ENCODE peak calls at places on chromosome 3, in five cellular contexts. E is ELR; Q is stimulated activated CD4-positive, alpha-beta T cell treated with anti-CD3 and anti-CD28 coated beads, Interleukin-12 subunit alpha, Interleukin-12 subunit beta, amount 100 ng/mL, for 4 hours; Y is Caki2; C is amniotic stem cell. M is an unnamed sample.

GRCh38 chr3:122628567-122628966 is 51.1 kb downstream of the PARP15 start:
- DNase-seq in E (peak; percentile 58), Q (no peak), Y (no peak), C (no peak), M (peak; percentile 22)

GRCh38 chr3:119147494-119147893 is 1.5 kb downstream of the TEX55 start:
- DNase-seq in E (no peak), Q (no peak), Y (no peak), C (no peak), M (no peak)

GRCh38 chr3:48845170-48845569 is 2.5 kb downstream of the PRKAR2A start:
- DNase-seq in E (peak; percentile 9), Q (no peak), Y (peak; percentile 31), C (no peak), M (peak; percentile 22)

GRCh38 chr3:125381743-125382142 is 6.6 kb upstream of the ZNF148 start:
- DNase-seq in E (peak; percentile 78), Q (no peak), Y (peak; percentile 44), C (no peak), M (peak; percentile 63)

GRCh38 chr3:159734681-159735080 is 254.0 kb upstream of the IL12A start:
- DNase-seq in E (no peak), Q (no peak), Y (no peak), C (no peak), M (no peak)

GRCh38 chr3:177419904-177420601 is 222.8 kb upstream of the TBL1XR1 start:
- DNase-seq in E (no peak), Q (no peak), Y (no peak), C (no peak), M (no peak)

GRCh38 chr3:175983369-175983768 is 1124.2 kb downstream of the NAALADL2 start:
- DNase-seq in E (no peak), Q (no peak), Y (no peak), C (no peak), M (peak; percentile 6)

GRCh38 chr3:9347086-9347485 is 15.8 kb upstream of the THUMPD3 start:
- DNase-seq in E (peak; percentile 44), Q (no peak), Y (no peak), C (no peak), M (peak; percentile 15)